ENCODE peak calls at places on chromosomes 1 and 21, in eight cellular contexts. T is adrenal gland; C is transverse colon; J is AG04450; I is CD4-positive, alpha-beta T cell; W is neuronal stem cell; L is RWPE2; Z is heart left ventricle. U is an unnamed sample. For H3K9me3, the result is how much of the 10 kb centered on the place peaks cover.

GRCh38 chr1:243751506-243751905 is 98.5 kb downstream of the AKT3 start:
- DNase-seq in T (no peak), C (no peak), J (no peak), I (no peak), W (no peak), L (no peak), Z (no peak), U (no peak)

GRCh38 chr1:150281221-150281757 is 1.1 kb upstream of the CIART start:
- DNase-seq in T (peak), C (peak), J (no peak), I (peak), W (peak), L (no peak), Z (peak), U (peak)

GRCh38 chr1:38834221-38834782 is 25.3 kb downstream of the RRAGC start:
- DNase-seq in T (no peak), C (no peak), J (no peak), I (no peak), W (no peak), L (no peak), Z (no peak), U (no peak)

GRCh38 chr1:203133969-203134725 is 6.6 kb downstream of the ADORA1 start:
- DNase-seq in T (no peak), C (peak), J (no peak), I (no peak), W (no peak), L (no peak), Z (no peak), U (no peak)

GRCh38 chr1:169207825-169208520 is 101.5 kb downstream of the ATP1B1 start:
- DNase-seq in T (no peak), C (no peak), J (no peak), I (no peak), W (no peak), L (no peak), Z (no peak), U (no peak)

GRCh38 chr21:31612889-31613785 is 46.4 kb upstream of the SOD1 start:
- DNase-seq in T (no peak), C (no peak), J (no peak), I (no peak), W (peak), L (no peak), Z (no peak), U (no peak)

GRCh38 chr1:156114919-156115513 is 505 bp downstream of the LMNA start:
- DNase-seq in T (peak), C (no peak), J (no peak), I (no peak), W (no peak), L (no peak), Z (peak), U (peak)

GRCh38 chr21:24829397-24829796 is 777.9 kb downstream of the MRPL39 start:
- DNase-seq in T (no peak), C (no peak), J (no peak), I (no peak), W (no peak), L (no peak), Z (no peak), U (no peak)

GRCh38 chr1:63936276-63936675 is 162.5 kb downstream of the ROR1 start:
- DNase-seq in T (no peak), C (no peak), J (no peak), I (no peak), W (no peak), L (no peak), Z (no peak), U (no peak)

GRCh38 chr21:31660134-31660565 is 657 bp downstream of the SOD1 start:
- DNase-seq in T (peak), C (peak), J (no peak), I (no peak), W (no peak), L (no peak), Z (no peak), U (no peak)

GRCh38 chr1:163094589-163094988 is 25.4 kb downstream of the RGS4 start:
- DNase-seq in T (no peak), C (no peak), J (no peak), I (no peak), W (no peak), L (no peak), Z (no peak), U (no peak)

GRCh38 chr21:43913928-43914327 is 48.9 kb downstream of the AGPAT3 start:
- DNase-seq in T (peak), C (no peak), J (no peak), I (peak), W (no peak), L (no peak), Z (no peak), U (no peak)

GRCh38 chr21:40139636-40140035 is 272.4 kb downstream of the PCP4 start:
- DNase-seq in T (no peak), C (no peak), J (no peak), I (no peak), W (no peak), L (no peak), Z (no peak), U (no peak)

GRCh38 chr1:184176058-184176457 is 124.5 kb downstream of the TSEN15 start:
- DNase-seq in T (no peak), C (no peak), J (no peak), I (no peak), W (no peak), L (no peak), Z (no peak), U (no peak)

GRCh38 chr1:77803371-77803770 is 23.9 kb downstream of the MIGA1 start:
- DNase-seq in T (no peak), C (no peak), J (no peak), I (no peak), W (no peak), L (no peak), Z (no peak), U (no peak)

GRCh38 chr21:21137986-21138385 is 139.8 kb downstream of the NCAM2 start:
- DNase-seq in T (no peak), C (no peak), J (peak), I (no peak), W (no peak), L (no peak), Z (no peak), U (no peak)

GRCh38 chr1:30042438-30043147 is 680.8 kb downstream of the MATN1 start:
- DNase-seq in T (peak), C (no peak), J (no peak), I (no peak), W (no peak), L (no peak), Z (no peak), U (no peak)

GRCh38 chr1:10152709-10153284 is 57.6 kb upstream of the KIF1B start:
- DNase-seq in T (peak), C (peak), J (peak), I (no peak), W (peak), L (no peak), Z (no peak), U (peak)

GRCh38 chr1:69315823-69316222 is 251.9 kb upstream of the LRRC7 start:
- DNase-seq in T (no peak), C (no peak), J (no peak), I (no peak), W (no peak), L (no peak), Z (no peak), U (no peak)

GRCh38 chr1:54571326-54571725 is 23.3 kb downstream of the ACOT11 start:
- DNase-seq in T (no peak), C (no peak), J (no peak), I (no peak), W (no peak), L (no peak), Z (no peak), U (no peak)

GRCh38 chr1:197441990-197442389 is 173.9 kb downstream of the CRB1 start:
- DNase-seq in T (peak), C (no peak), J (peak), I (no peak), W (no peak), L (no peak), Z (peak), U (peak)

GRCh38 chr1:43284711-43285110 is 670 bp downstream of the C1orf210 start:
- DNase-seq in T (no peak), C (no peak), J (no peak), I (no peak), W (no peak), L (peak), Z (no peak), U (no peak)

GRCh38 chr1:43286115-43286514 is 734 bp upstream of the C1orf210 start:
- DNase-seq in T (no peak), C (peak), J (no peak), I (no peak), W (no peak), L (peak), Z (no peak), U (no peak)

GRCh38 chr1:43284065-43284464 is 1.3 kb downstream of the C1orf210 start:
- DNase-seq in T (no peak), C (no peak), J (no peak), I (no peak), W (no peak), L (no peak), Z (no peak), U (no peak)

GRCh38 chr1:43286533-43286932 is 1.2 kb upstream of the C1orf210 start:
- DNase-seq in T (no peak), C (no peak), J (no peak), I (no peak), W (no peak), L (peak), Z (no peak), U (no peak)

GRCh38 chr1:43285269-43285986 is at the start of gene C1orf210:
- DNase-seq in T (no peak), C (peak), J (no peak), I (no peak), W (no peak), L (peak), Z (no peak), U (no peak)
- H3K27ac ChIP-seq in T (no peak), C (peak), J (no peak), I (no peak), W (no peak), L (no peak), Z (no peak), U (no peak)

DNA sequence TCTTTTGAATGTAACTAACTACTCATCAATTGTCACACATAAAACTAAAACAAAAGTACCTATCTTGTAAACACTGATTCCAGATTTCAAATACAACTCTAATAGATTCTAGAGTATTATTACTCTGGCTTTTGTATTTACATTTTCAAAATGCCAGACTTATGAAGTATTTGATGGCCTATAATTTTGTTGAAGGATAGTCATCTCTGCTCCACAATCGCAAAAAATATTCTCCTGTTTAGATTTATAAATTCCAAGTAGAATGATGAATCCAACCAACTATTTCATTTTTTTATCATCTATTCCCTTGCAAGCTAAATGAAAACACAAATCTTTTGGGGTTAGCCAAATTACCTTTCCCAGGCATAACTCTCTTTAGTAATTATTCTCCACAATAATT is 75.0 kb upstream of the GUCA2A start:
- DNase-seq in T (no peak), C (no peak), J (no peak), I (no peak), W (no peak), L (no peak), Z (no peak), U (no peak)
- H3K9me3 ChIP-seq in T (under half), C (under half), J (under half), I (under half), W (under half), L (under half), Z (under half), U (under half)

GRCh38 chr1:200666309-200666708 is 3.4 kb downstream of the DDX59 start:
- DNase-seq in T (no peak), C (no peak), J (no peak), I (no peak), W (no peak), L (no peak), Z (no peak), U (no peak)

GRCh38 chr1:200668514-200669313 is 993 bp downstream of the DDX59 start:
- DNase-seq in T (no peak), C (no peak), J (no peak), I (no peak), W (no peak), L (no peak), Z (no peak), U (no peak)

GRCh38 chr1:200669314-200670214 is at the start of gene DDX59:
- DNase-seq in T (peak), C (peak), J (peak), I (peak), W (peak), L (peak), Z (peak), U (peak)

GRCh38 chr1:200670215-200671118 is 760 bp upstream of the DDX59 start:
- DNase-seq in T (peak), C (peak), J (no peak), I (no peak), W (no peak), L (no peak), Z (no peak), U (peak)

GRCh38 chr1:200665851-200666250 is 3.9 kb downstream of the DDX59 start:
- DNase-seq in T (no peak), C (no peak), J (no peak), I (no peak), W (no peak), L (no peak), Z (no peak), U (no peak)
- H3K27ac ChIP-seq in T (peak), C (no peak), J (no peak), I (no peak), W (no peak), L (peak), Z (peak), U (no peak)

GRCh38 chr1:248373761-248374160 is 1.8 kb upstream of the OR2T6 start:
- DNase-seq in T (no peak), C (no peak), J (no peak), I (no peak), W (no peak), L (no peak), Z (no peak), U (no peak)
- H3K9me3 ChIP-seq in T (under half), C (under half), J (under half), I (under half), W (under half), L (under half), Z (under half), U (under half)